ENCODE peak calls at places on chromosome 7, in four cellular contexts. One of them, this sample, is unnamed.

GRCh38 chr7:37311282-37311868 is 137.3 kb downstream of the ELMO1 start:
- DNase-seq in brain microvascular endothelial cell: no peak
- DNase-seq in effector memory CD4-positive, alpha-beta T cell: peak; percentile 43
- DNase-seq in mucosa of gallbladder: peak; percentile 22
- DNase-seq in this sample: no peak

GRCh38 chr7:85237721-85238120 is 50.9 kb upstream of the SEMA3D start:
- DNase-seq in brain microvascular endothelial cell: peak; percentile 39
- DNase-seq in effector memory CD4-positive, alpha-beta T cell: no peak
- DNase-seq in mucosa of gallbladder: no peak
- DNase-seq in this sample: no peak

GRCh38 chr7:119630570-119630969 is 642.4 kb upstream of the KCND2 start:
- DNase-seq in brain microvascular endothelial cell: no peak
- DNase-seq in effector memory CD4-positive, alpha-beta T cell: no peak
- DNase-seq in mucosa of gallbladder: no peak
- DNase-seq in this sample: no peak

GRCh38 chr7:5226921-5227785 is 37.1 kb downstream of the WIPI2 start:
- DNase-seq in brain microvascular endothelial cell: no peak
- DNase-seq in effector memory CD4-positive, alpha-beta T cell: no peak
- DNase-seq in mucosa of gallbladder: no peak
- DNase-seq in this sample: no peak

GRCh38 chr7:2443491-2443890 is 32.7 kb downstream of the GRIFIN start:
- DNase-seq in brain microvascular endothelial cell: no peak
- DNase-seq in effector memory CD4-positive, alpha-beta T cell: no peak
- DNase-seq in mucosa of gallbladder: no peak
- DNase-seq in this sample: no peak

GRCh38 chr7:6268023-6268908 is 4.2 kb downstream of the CYTH3 start:
- DNase-seq in brain microvascular endothelial cell: no peak
- DNase-seq in effector memory CD4-positive, alpha-beta T cell: no peak
- DNase-seq in mucosa of gallbladder: no peak
- DNase-seq in this sample: peak; percentile 95

GRCh38 chr7:155796381-155797261 is 15.6 kb downstream of the SHH start:
- DNase-seq in brain microvascular endothelial cell: peak; percentile 18
- DNase-seq in effector memory CD4-positive, alpha-beta T cell: peak; percentile 31
- DNase-seq in mucosa of gallbladder: peak; percentile 58
- DNase-seq in this sample: peak; percentile 39

GRCh38 chr7:69893915-69894314 is 295.6 kb downstream of the AUTS2 start:
- DNase-seq in brain microvascular endothelial cell: no peak
- DNase-seq in effector memory CD4-positive, alpha-beta T cell: no peak
- DNase-seq in mucosa of gallbladder: no peak
- DNase-seq in this sample: no peak

GRCh38 chr7:81407094-81407493 is 362.8 kb downstream of the HGF start:
- DNase-seq in brain microvascular endothelial cell: no peak
- DNase-seq in effector memory CD4-positive, alpha-beta T cell: no peak
- DNase-seq in mucosa of gallbladder: no peak
- DNase-seq in this sample: no peak

GRCh38 chr7:82740246-82740848 is 296.8 kb upstream of the CACNA2D1 start:
- DNase-seq in brain microvascular endothelial cell: peak; percentile 69
- DNase-seq in effector memory CD4-positive, alpha-beta T cell: no peak
- DNase-seq in mucosa of gallbladder: peak; percentile 27
- DNase-seq in this sample: peak; percentile 51

GRCh38 chr7:101688995-101689907 is 60.2 kb upstream of the MYL10 start:
- DNase-seq in brain microvascular endothelial cell: no peak
- DNase-seq in effector memory CD4-positive, alpha-beta T cell: no peak
- DNase-seq in mucosa of gallbladder: no peak
- DNase-seq in this sample: no peak

GRCh38 chr7:111126987-111127386 is 36.1 kb downstream of the LRRN3 start:
- DNase-seq in brain microvascular endothelial cell: peak; percentile 57
- DNase-seq in effector memory CD4-positive, alpha-beta T cell: no peak
- DNase-seq in mucosa of gallbladder: no peak
- DNase-seq in this sample: no peak

GRCh38 chr7:118195837-118196474 is 12.0 kb downstream of the LSM8 start:
- DNase-seq in brain microvascular endothelial cell: peak; percentile 66
- DNase-seq in effector memory CD4-positive, alpha-beta T cell: no peak
- DNase-seq in mucosa of gallbladder: peak; percentile 64
- DNase-seq in this sample: peak; percentile 54

GRCh38 chr7:16035392-16035791 is 348.9 kb upstream of the MEOX2 start:
- DNase-seq in brain microvascular endothelial cell: no peak
- DNase-seq in effector memory CD4-positive, alpha-beta T cell: no peak
- DNase-seq in mucosa of gallbladder: no peak
- DNase-seq in this sample: no peak

GRCh38 chr7:145893925-145894535 is 222.6 kb upstream of the CNTNAP2 start:
- DNase-seq in brain microvascular endothelial cell: no peak
- DNase-seq in effector memory CD4-positive, alpha-beta T cell: no peak
- DNase-seq in mucosa of gallbladder: no peak
- DNase-seq in this sample: no peak

GRCh38 chr7:35723011-35723410 is 28.1 kb upstream of the HERPUD2 start:
- DNase-seq in brain microvascular endothelial cell: peak; percentile 56
- DNase-seq in effector memory CD4-positive, alpha-beta T cell: no peak
- DNase-seq in mucosa of gallbladder: no peak
- DNase-seq in this sample: no peak

GRCh38 chr7:120293027-120293426 is 20.1 kb downstream of the KCND2 start:
- DNase-seq in brain microvascular endothelial cell: no peak
- DNase-seq in effector memory CD4-positive, alpha-beta T cell: no peak
- DNase-seq in mucosa of gallbladder: no peak
- DNase-seq in this sample: no peak

GRCh38 chr7:132511921-132512320 is 64.3 kb downstream of the PLXNA4 start:
- DNase-seq in brain microvascular endothelial cell: no peak
- DNase-seq in effector memory CD4-positive, alpha-beta T cell: no peak
- DNase-seq in mucosa of gallbladder: no peak
- DNase-seq in this sample: no peak

GRCh38 chr7:41977165-41977651 is 259.8 kb downstream of the GLI3 start:
- DNase-seq in brain microvascular endothelial cell: peak; percentile 54
- DNase-seq in effector memory CD4-positive, alpha-beta T cell: no peak
- DNase-seq in mucosa of gallbladder: no peak
- DNase-seq in this sample: no peak

GRCh38 chr7:131203291-131203976 is 124.2 kb upstream of the MKLN1 start:
- DNase-seq in brain microvascular endothelial cell: no peak
- DNase-seq in effector memory CD4-positive, alpha-beta T cell: no peak
- DNase-seq in mucosa of gallbladder: no peak
- DNase-seq in this sample: no peak

GRCh38 chr7:103031024-103031423 is 43.6 kb downstream of the FBXL13 start:
- DNase-seq in brain microvascular endothelial cell: no peak
- DNase-seq in effector memory CD4-positive, alpha-beta T cell: no peak
- DNase-seq in mucosa of gallbladder: no peak
- DNase-seq in this sample: no peak

GRCh38 chr7:107044347-107045194 is at the start of gene PRKAR2B:
- DNase-seq in brain microvascular endothelial cell: peak; percentile 17
- DNase-seq in effector memory CD4-positive, alpha-beta T cell: peak; percentile 65
- DNase-seq in mucosa of gallbladder: peak; percentile 70
- DNase-seq in this sample: peak; percentile 27

GRCh38 chr7:133887459-133887858 is 239.7 kb upstream of the LRGUK start:
- DNase-seq in brain microvascular endothelial cell: no peak
- DNase-seq in effector memory CD4-positive, alpha-beta T cell: no peak
- DNase-seq in mucosa of gallbladder: no peak
- DNase-seq in this sample: no peak

GRCh38 chr7:149199234-149199990 is 4.1 kb downstream of the ZNF282 start:
- DNase-seq in brain microvascular endothelial cell: peak; percentile 20
- DNase-seq in effector memory CD4-positive, alpha-beta T cell: no peak
- DNase-seq in mucosa of gallbladder: no peak
- DNase-seq in this sample: no peak

This sample was measured in small intestine.